ENCODE peak calls at places on chromosomes 3 and 15, in six cellular contexts. K, W, F, I, R and D are unnamed samples.
A peak's percentile ranks its signal among the peaks of the same experiment; 100 is the strongest.

GRCh38 chr15:64747578-64747977 is 27.8 kb downstream of the RBPMS2 start:
- DNase-seq in K (no peak), W (no peak), F (no peak), I (no peak), R (no peak), D (no peak)

GRCh38 chr15:98876461-98877369 is 130.9 kb downstream of the PGPEP1L start:
- DNase-seq in K (no peak), W (no peak), F (no peak), I (no peak), R (no peak), D (no peak)

GRCh38 chr3:50050361-50050760 is 38.4 kb upstream of the RBM5 start:
- DNase-seq in K (no peak), W (peak; percentile 15), F (peak; percentile 6), I (no peak), R (peak; percentile 79), D (no peak)

GRCh38 chr15:48063411-48063985 is 57.3 kb upstream of the SLC24A5 start:
- DNase-seq in K (no peak), W (no peak), F (no peak), I (no peak), R (no peak), D (no peak)

GRCh38 chr3:20669184-20669583 is 483.2 kb upstream of the SGO1 start:
- DNase-seq in K (no peak), W (no peak), F (no peak), I (no peak), R (no peak), D (no peak)

GRCh38 chr3:95350066-95350465 is 1287.2 kb downstream of the NSUN3 start:
- DNase-seq in K (no peak), W (no peak), F (no peak), I (no peak), R (no peak), D (no peak)

GRCh38 chr3:123833398-123833785 is 50.7 kb downstream of the MYLK start:
- DNase-seq in K (no peak), W (no peak), F (no peak), I (no peak), R (no peak), D (no peak)

GRCh38 chr15:75237316-75237982 is 20.7 kb upstream of the GOLGA6C start:
- DNase-seq in K (no peak), W (no peak), F (no peak), I (peak; percentile 8), R (no peak), D (peak; percentile 15)

GRCh38 chr3:180804871-180805430 is 107.5 kb upstream of the FXR1 start:
- DNase-seq in K (no peak), W (peak; percentile 37), F (peak; percentile 61), I (no peak), R (peak; percentile 69), D (peak; percentile 41)

GRCh38 chr3:96201463-96201862 is 612.9 kb upstream of the EPHA6 start:
- DNase-seq in K (no peak), W (no peak), F (no peak), I (no peak), R (no peak), D (no peak)

GRCh38 chr3:72492240-72492639 is 356.0 kb downstream of the SHQ1 start:
- DNase-seq in K (peak; percentile 51), W (peak; percentile 91), F (peak; percentile 82), I (peak; percentile 23), R (peak; percentile 94), D (no peak)

GRCh38 chr3:98521897-98522537 is 685 bp downstream of the CLDND1 start:
- DNase-seq in K (peak; percentile 39), W (peak; percentile 62), F (peak; percentile 75), I (peak; percentile 16), R (peak; percentile 68), D (peak; percentile 22)

GRCh38 chr15:64146885-64147681 is 4.4 kb upstream of the SNX22 start:
- DNase-seq in K (no peak), W (peak; percentile 58), F (no peak), I (no peak), R (peak; percentile 82), D (no peak)

GRCh38 chr3:178078933-178079332 is 457.3 kb upstream of the KCNMB2 start:
- DNase-seq in K (no peak), W (no peak), F (peak; percentile 57), I (no peak), R (peak; percentile 67), D (no peak)

GRCh38 chr3:123546133-123546755 is 38.6 kb downstream of the HACD2 start:
- DNase-seq in K (no peak), W (peak; percentile 43), F (peak; percentile 74), I (no peak), R (peak; percentile 75), D (no peak)

GRCh38 chr3:101780661-101781060 is 1.6 kb downstream of the NXPE3 start:
- DNase-seq in K (no peak), W (peak; percentile 74), F (peak; percentile 72), I (no peak), R (peak; percentile 77), D (no peak)

GRCh38 chr15:80942746-80943565 is 46.7 kb downstream of the MESD start:
- DNase-seq in K (no peak), W (no peak), F (no peak), I (peak; percentile 79), R (no peak), D (no peak)

GRCh38 chr3:188646592-188646991 is 492.6 kb downstream of the LPP start:
- DNase-seq in K (no peak), W (no peak), F (no peak), I (no peak), R (peak; percentile 65), D (no peak)

GRCh38 chr3:107545680-107546120 is 22.9 kb downstream of the BBX start:
- DNase-seq in K (no peak), W (peak; percentile 8), F (no peak), I (no peak), R (peak; percentile 42), D (no peak)

GRCh38 chr3:71304261-71304646 is 279.3 kb downstream of the FOXP1 start:
- DNase-seq in K (no peak), W (no peak), F (no peak), I (no peak), R (no peak), D (no peak)

DNA sequence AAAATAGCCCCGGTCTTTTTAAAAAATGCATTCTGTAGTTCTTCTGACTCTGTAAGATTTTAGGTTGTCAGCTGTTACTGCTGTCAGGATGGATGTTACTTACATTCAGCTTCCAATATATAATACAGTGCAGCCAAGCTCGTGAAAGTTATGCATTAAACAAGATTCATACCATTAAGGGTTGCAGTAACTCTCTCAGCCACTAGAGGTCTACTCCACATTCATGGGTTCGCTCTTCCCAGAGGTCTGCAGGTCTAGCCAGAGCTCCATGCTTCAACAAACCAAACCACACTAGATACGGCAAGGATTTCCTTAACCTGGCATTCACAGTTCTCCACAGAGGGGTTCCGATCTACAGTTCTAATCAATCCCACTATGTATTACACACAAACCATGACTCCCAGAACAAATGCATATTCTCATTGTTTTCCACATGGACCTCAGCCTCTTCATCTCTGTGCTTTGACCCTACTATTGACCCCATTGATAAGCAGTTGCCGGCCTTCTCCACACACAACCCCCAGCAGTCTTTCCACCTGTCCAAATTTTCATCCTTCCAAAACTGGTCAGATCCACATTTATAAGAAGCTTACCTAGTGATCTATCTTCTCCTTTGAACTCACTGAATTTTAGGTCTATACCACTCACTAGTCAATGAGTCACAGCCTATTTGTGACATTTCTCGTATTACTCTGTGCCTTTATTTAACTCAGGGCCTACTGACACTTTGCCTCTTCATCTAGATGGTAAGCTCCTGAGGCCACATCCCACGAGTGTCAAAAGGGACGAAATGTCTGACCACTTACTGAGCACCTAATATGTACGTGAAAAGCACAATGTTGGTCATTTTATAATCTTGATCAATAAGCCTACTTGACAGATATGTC is 33.7 kb downstream of the RORA start:
- DNase-seq in K (no peak), W (peak; percentile 38), F (no peak), I (no peak), R (peak; percentile 75), D (no peak)
- TF ChIP-seq CTCF in K (no peak), W (peak; percentile 82), F (peak; percentile 67), I (peak; percentile 28), R (peak; percentile 86), D (peak; percentile 87)

DNA sequence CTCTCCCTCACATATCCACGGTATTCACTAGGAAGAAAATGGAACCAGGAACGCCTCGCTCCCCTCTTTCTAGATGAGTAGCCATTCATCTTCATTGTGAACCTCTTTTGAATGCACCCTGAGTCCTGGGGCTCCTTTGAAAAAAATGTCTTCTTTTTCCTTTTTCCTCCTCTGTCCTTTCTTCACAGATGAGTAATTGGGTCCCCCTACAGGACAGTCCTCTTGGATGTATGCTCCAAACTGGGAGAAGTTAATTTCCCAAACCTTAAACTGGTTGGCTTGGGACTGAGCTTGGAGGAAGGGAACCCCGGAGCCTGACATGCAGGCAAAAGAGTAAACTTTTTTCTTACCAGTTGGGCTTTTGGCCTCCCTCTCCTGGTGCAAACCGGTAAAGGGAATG is 108.8 kb downstream of the DPH6 start:
- DNase-seq in K (no peak), W (no peak), F (no peak), I (no peak), R (peak; percentile 65), D (no peak)
- TF ChIP-seq CTCF in K (no peak), W (peak; percentile 41), F (peak; percentile 43), I (no peak), R (peak; percentile 51), D (no peak)

GRCh38 chr3:58424613-58425012 is 9.0 kb downstream of the PDHB start:
- DNase-seq in K (no peak), W (no peak), F (no peak), I (no peak), R (no peak), D (no peak)

GRCh38 chr3:58419782-58420512 is 13.7 kb downstream of the PDHB start:
- DNase-seq in K (no peak), W (no peak), F (no peak), I (peak; percentile 52), R (no peak), D (no peak)

GRCh38 chr3:58418227-58418626 is 15.4 kb downstream of the PDHB start:
- DNase-seq in K (no peak), W (no peak), F (no peak), I (no peak), R (no peak), D (no peak)

GRCh38 chr3:58422756-58423324 is 10.8 kb downstream of the PDHB start:
- DNase-seq in K (no peak), W (no peak), F (no peak), I (no peak), R (peak; percentile 74), D (no peak)

DNA sequence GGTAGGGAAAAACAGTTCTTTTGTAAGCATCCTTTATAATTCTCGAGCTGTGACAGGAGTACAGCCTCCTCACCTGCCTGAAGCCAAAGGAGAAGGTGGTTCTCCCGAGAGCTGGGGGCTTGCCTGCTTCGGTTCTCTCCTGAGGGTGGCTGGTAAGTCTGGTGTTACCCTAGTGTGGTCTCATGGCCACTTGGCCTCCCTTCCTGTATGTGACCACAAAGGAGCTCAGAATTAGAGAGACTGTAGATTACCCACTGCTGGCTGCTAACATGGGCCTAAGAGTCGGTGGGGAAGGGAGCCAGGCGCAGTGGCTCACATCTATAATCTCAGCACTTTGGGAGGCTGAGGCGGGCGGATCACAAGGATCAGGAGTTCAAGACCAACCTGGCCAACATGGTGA is 12.6 kb downstream of the PDHB start:
- DNase-seq in K (no peak), W (no peak), F (no peak), I (no peak), R (no peak), D (no peak)
- TF ChIP-seq CTCF in K (no peak), W (no peak), F (no peak), I (no peak), R (no peak), D (no peak)

GRCh38 chr3:194985031-194985578 is 285.9 kb downstream of the XXYLT1 start:
- DNase-seq in K (peak; percentile 74), W (peak; percentile 50), F (peak; percentile 52), I (peak; percentile 54), R (peak; percentile 72), D (peak; percentile 62)
- TF ChIP-seq CTCF in K (no peak), W (peak; percentile 70), F (peak; percentile 74), I (peak; percentile 34), R (peak; percentile 58), D (no peak)